ENCODE peak calls at places on chromosomes 3 and 15, in nine cellular contexts. W is NT2/D1, U is esophagus muscularis mucosa, R is T-helper 1 cell, L is vagina, Q is SW 1271, C is NCI-H2227 treated with DMSO at 0.1 percent for 48 hours, F is NCI-H226, P is RWPE1. T is an unnamed sample.

GRCh38 chr3:28326458-28326926 is 22.0 kb upstream of the ZCWPW2 start:
- DNase-seq in W (no peak), U (no peak), R (peak), L (no peak), Q (no peak), C (no peak), F (no peak), P (no peak), T (no peak)

GRCh38 chr3:79917561-79917960 is 149.8 kb upstream of the ROBO1 start:
- DNase-seq in W (no peak), U (no peak), R (no peak), L (no peak), Q (no peak), C (no peak), F (no peak), P (no peak), T (no peak)

GRCh38 chr3:192916455-192917257 is 1.0 kb downstream of the MB21D2 start:
- DNase-seq in W (peak), U (peak), R (peak), L (no peak), Q (peak), C (peak), F (peak), P (peak), T (no peak)

GRCh38 chr3:186107148-186108105 is 1.5 kb downstream of the ETV5 start:
- DNase-seq in W (no peak), U (no peak), R (peak), L (no peak), Q (peak), C (peak), F (peak), P (peak), T (peak)

GRCh38 chr3:50687127-50687751 is 12.5 kb downstream of the DOCK3 start:
- DNase-seq in W (no peak), U (no peak), R (no peak), L (no peak), Q (no peak), C (no peak), F (no peak), P (no peak), T (no peak)

GRCh38 chr3:187878776-187879524 is 133.7 kb upstream of the BCL6 start:
- DNase-seq in W (no peak), U (no peak), R (no peak), L (no peak), Q (no peak), C (no peak), F (peak), P (peak), T (no peak)

GRCh38 chr3:29977360-29977759 is 629.0 kb upstream of the TGFBR2 start:
- DNase-seq in W (no peak), U (no peak), R (no peak), L (no peak), Q (no peak), C (no peak), F (no peak), P (no peak), T (no peak)

GRCh38 chr3:195200010-195200822 is 70.7 kb downstream of the XXYLT1 start:
- DNase-seq in W (no peak), U (no peak), R (no peak), L (peak), Q (no peak), C (no peak), F (no peak), P (no peak), T (no peak)

GRCh38 chr15:60391722-60392340 is 6.0 kb downstream of the ANXA2 start:
- DNase-seq in W (no peak), U (no peak), R (no peak), L (no peak), Q (no peak), C (no peak), F (no peak), P (no peak), T (no peak)

GRCh38 chr3:52796411-52796810 is 1.8 kb downstream of the ITIH3 start:
- DNase-seq in W (no peak), U (no peak), R (no peak), L (no peak), Q (no peak), C (no peak), F (no peak), P (no peak), T (no peak)

GRCh38 chr15:60208708-60209107 is 189.1 kb downstream of the ANXA2 start:
- DNase-seq in W (no peak), U (no peak), R (no peak), L (no peak), Q (no peak), C (no peak), F (peak), P (no peak), T (no peak)

GRCh38 chr3:37096292-37096691 is 78.1 kb downstream of the LRRFIP2 start:
- DNase-seq in W (peak), U (no peak), R (no peak), L (no peak), Q (no peak), C (no peak), F (peak), P (no peak), T (no peak)

GRCh38 chr3:12139111-12139511 is 19.6 kb downstream of the TIMP4 start:
- DNase-seq in W (peak), U (no peak), R (peak), L (no peak), Q (no peak), C (no peak), F (no peak), P (peak), T (no peak)

GRCh38 chr15:68152342-68152741 is 52.8 kb downstream of the CALML4 start:
- DNase-seq in W (no peak), U (no peak), R (no peak), L (no peak), Q (no peak), C (no peak), F (no peak), P (no peak), T (no peak)

GRCh38 chr3:121545049-121545563 is 682 bp downstream of the POLQ start:
- DNase-seq in W (no peak), U (no peak), R (no peak), L (no peak), Q (no peak), C (no peak), F (no peak), P (peak), T (no peak)

GRCh38 chr15:72992733-72993321 is 59.4 kb upstream of the NEO1 start:
- DNase-seq in W (no peak), U (no peak), R (no peak), L (no peak), Q (no peak), C (no peak), F (no peak), P (no peak), T (no peak)